ENCODE peak calls at places on chromosomes 12 and 14, in eight cellular contexts. M is GM23338, K is cardiac muscle cell, U is endodermal cell, H is SK-N-SH, J is suprapubic skin, F is left ventricle myocardium inferior, B is kidney. X is an unnamed sample. For H3K4me1, the result is how much of the 10 kb centered on the place peaks cover.

GRCh38 chr12:55842681-55843429 is at the start of gene MMP19:
- DNase-seq in B (no peak), M (peak), K (no peak), U (peak), F (no peak), J (peak), H (no peak), X (no peak)

GRCh38 chr12:88401153-88401552 is 179.1 kb downstream of the KITLG start:
- DNase-seq in F (no peak), K (no peak), B (no peak), J (no peak), H (no peak), M (no peak), U (no peak), X (no peak)

GRCh38 chr12:104544836-104545235 is 88.1 kb downstream of the CHST11 start:
- DNase-seq in J (no peak), F (no peak), U (no peak), B (no peak), M (peak), H (no peak), K (no peak), X (no peak)

GRCh38 chr14:32006267-32007110 is 70.6 kb upstream of the ARHGAP5 start:
- DNase-seq in B (no peak), J (no peak), F (no peak), U (peak), H (no peak), M (no peak), K (no peak), X (no peak)

GRCh38 chr12:50057896-50058670 is 687 bp downstream of the ASIC1 start:
- DNase-seq in U (no peak), M (no peak), H (no peak), K (no peak), B (peak), J (no peak), F (no peak), X (no peak)

GRCh38 chr12:116146386-116146785 is 131.1 kb downstream of the MED13L start:
- DNase-seq in K (no peak), U (peak), B (no peak), J (no peak), H (no peak), M (no peak), F (no peak), X (no peak)

GRCh38 chr12:31362115-31362758 is 36.3 kb upstream of the SINHCAF start:
- DNase-seq in U (peak), B (no peak), F (no peak), K (peak), M (peak), J (no peak), H (no peak), X (no peak)

GRCh38 chr12:69910739-69911138 is 85.7 kb downstream of the MYRFL start:
- DNase-seq in K (no peak), M (no peak), H (no peak), F (no peak), U (peak), J (no peak), B (no peak), X (no peak)

GRCh38 chr12:102956738-102957338 is 636 bp upstream of the ASCL1 start:
- DNase-seq in K (no peak), B (no peak), H (no peak), F (no peak), J (no peak), U (no peak), M (no peak), X (no peak)

GRCh38 chr14:87888136-87888999 is 104.6 kb downstream of the GALC start:
- DNase-seq in B (no peak), J (no peak), M (peak), K (peak), U (peak), H (peak), F (no peak), X (no peak)

GRCh38 chr14:92637228-92637627 is 111.2 kb downstream of the LGMN start:
- DNase-seq in B (no peak), M (peak), U (peak), K (peak), H (no peak), F (no peak), J (no peak), X (no peak)

GRCh38 chr14:74019743-74020142 is 594 bp downstream of the BBOF1 start:
- DNase-seq in F (no peak), M (no peak), K (peak), U (no peak), J (no peak), B (no peak), H (peak), X (no peak)

GRCh38 chr14:106790189-106791036 is 1264.0 kb downstream of the TMEM121 start:
- DNase-seq in M (peak), K (no peak), U (peak), H (peak), F (peak), B (peak), J (no peak), X (no peak)

GRCh38 chr12:25495336-25496097 is 57.6 kb downstream of the LMNTD1 start:
- DNase-seq in F (no peak), H (no peak), U (peak), B (no peak), M (no peak), J (no peak), K (no peak), X (no peak)

GRCh38 chr12:25269701-25270100 is 19.0 kb upstream of the KRAS start:
- DNase-seq in U (no peak), H (no peak), B (no peak), F (no peak), J (no peak), M (no peak), K (no peak), X (no peak)

GRCh38 chr14:76514599-76514998 is 138.7 kb downstream of the ESRRB start:
- DNase-seq in K (no peak), J (no peak), F (no peak), U (peak), B (no peak), H (no peak), M (no peak), X (no peak)

GRCh38 chr14:79201545-79202247 is 1009.6 kb downstream of the DIO2 start:
- DNase-seq in J (no peak), B (no peak), K (no peak), U (no peak), H (no peak), M (no peak), F (no peak), X (no peak)

GRCh38 chr12:1920971-1921370 is 2.5 kb upstream of the CACNA2D4 start:
- DNase-seq in J (peak), U (peak), H (peak), B (no peak), K (no peak), F (no peak), M (no peak), X (peak)

GRCh38 chr12:52681551-52682380 is 1.6 kb upstream of the KRT1 start:
- DNase-seq in J (no peak), U (no peak), B (no peak), M (no peak), F (no peak), H (no peak), K (no peak), X (no peak)

GRCh38 chr14:78566859-78567172 is 396.6 kb downstream of the NRXN3 start:
- DNase-seq in M (no peak), U (no peak), B (no peak), K (no peak), F (no peak), H (no peak), J (no peak), X (no peak)

GRCh38 chr14:54370323-54371125 is 26.3 kb upstream of the CDKN3 start:
- DNase-seq in J (no peak), F (no peak), U (peak), K (no peak), H (no peak), B (no peak), M (no peak), X (no peak)

GRCh38 chr12:93178154-93178878 is 199.4 kb upstream of the NUDT4 start:
- DNase-seq in J (no peak), K (no peak), H (no peak), F (no peak), U (no peak), B (no peak), M (no peak), X (no peak)

GRCh38 chr12:120801146-120801545 is 75.5 kb downstream of the ACADS start:
- DNase-seq in B (no peak), U (no peak), F (no peak), H (no peak), M (no peak), J (no peak), K (no peak), X (no peak)

GRCh38 chr14:40859065-40859464 is 747.6 kb upstream of the LRFN5 start:
- DNase-seq in B (no peak), M (no peak), H (no peak), J (no peak), F (no peak), K (no peak), U (peak), X (no peak)

GRCh38 chr12:121812921-121813896 is 9.4 kb downstream of the SETD1B start:
- DNase-seq in H (no peak), M (no peak), F (no peak), J (no peak), B (no peak), K (no peak), U (no peak), X (no peak)

GRCh38 chr12:3972576-3972975 is 99.4 kb upstream of the PARP11 start:
- DNase-seq in U (no peak), B (no peak), M (no peak), J (no peak), K (no peak), H (no peak), F (no peak), X (no peak)

GRCh38 chr12:12870454-12870853 is 20.9 kb upstream of the GPRC5A start:
- DNase-seq in B (no peak), F (no peak), U (no peak), K (no peak), H (no peak), J (no peak), M (no peak), X (no peak)

GRCh38 chr12:27623645-27624044 is 72.6 kb upstream of the REP15 start:
- DNase-seq in U (no peak), H (no peak), K (no peak), B (no peak), J (no peak), M (no peak), F (no peak), X (no peak)

GRCh38 chr12:121132601-121133481 is at the start of gene P2RX7:
- DNase-seq in U (peak), J (peak), B (peak), H (peak), F (peak), M (peak), K (peak), X (peak)

GRCh38 chr14:61536661-61537566 is 158.4 kb upstream of the HIF1A start:
- DNase-seq in U (no peak), K (no peak), M (no peak), J (no peak), B (no peak), F (no peak), H (no peak), X (peak)

GRCh38 chr14:61533513-61534255 is 161.6 kb upstream of the HIF1A start:
- DNase-seq in M (no peak), J (no peak), U (no peak), K (no peak), F (no peak), B (no peak), H (no peak), X (no peak)

GRCh38 chr14:61532818-61533217 is 162.5 kb upstream of the HIF1A start:
- DNase-seq in J (no peak), M (no peak), B (no peak), H (no peak), F (no peak), U (no peak), K (no peak), X (peak)

GRCh38 chr14:61535470-61535869 is 159.8 kb upstream of the HIF1A start:
- DNase-seq in F (no peak), K (no peak), M (no peak), H (no peak), U (no peak), J (no peak), B (no peak), X (peak)

DNA sequence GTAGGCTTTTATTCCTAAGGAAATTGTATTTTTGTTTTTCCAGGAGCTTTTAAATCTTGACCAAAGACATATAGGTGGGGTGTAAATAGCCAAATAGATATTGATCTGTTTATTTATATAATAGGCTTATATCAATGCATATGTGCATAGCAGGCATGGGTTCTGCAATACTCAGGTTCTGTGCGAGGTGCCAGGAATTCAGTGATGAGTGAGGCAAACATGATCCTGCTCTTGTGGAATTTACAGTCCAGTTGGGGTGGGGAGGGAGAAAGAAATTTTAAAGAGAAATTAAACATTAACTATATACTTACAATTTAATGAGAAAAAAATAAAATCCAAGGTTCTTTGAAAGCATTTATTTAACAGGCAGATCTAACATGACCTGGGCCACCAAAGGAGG is 160.3 kb upstream of the HIF1A start:
- DNase-seq in B (no peak), J (no peak), F (no peak), H (no peak), M (no peak), U (no peak), K (no peak), X (no peak)
- H3K4me1 ChIP-seq in B (under half), J (under half), F (half or more), H (under half), M (under half), U (under half), K (under half), X (under half)

DNA sequence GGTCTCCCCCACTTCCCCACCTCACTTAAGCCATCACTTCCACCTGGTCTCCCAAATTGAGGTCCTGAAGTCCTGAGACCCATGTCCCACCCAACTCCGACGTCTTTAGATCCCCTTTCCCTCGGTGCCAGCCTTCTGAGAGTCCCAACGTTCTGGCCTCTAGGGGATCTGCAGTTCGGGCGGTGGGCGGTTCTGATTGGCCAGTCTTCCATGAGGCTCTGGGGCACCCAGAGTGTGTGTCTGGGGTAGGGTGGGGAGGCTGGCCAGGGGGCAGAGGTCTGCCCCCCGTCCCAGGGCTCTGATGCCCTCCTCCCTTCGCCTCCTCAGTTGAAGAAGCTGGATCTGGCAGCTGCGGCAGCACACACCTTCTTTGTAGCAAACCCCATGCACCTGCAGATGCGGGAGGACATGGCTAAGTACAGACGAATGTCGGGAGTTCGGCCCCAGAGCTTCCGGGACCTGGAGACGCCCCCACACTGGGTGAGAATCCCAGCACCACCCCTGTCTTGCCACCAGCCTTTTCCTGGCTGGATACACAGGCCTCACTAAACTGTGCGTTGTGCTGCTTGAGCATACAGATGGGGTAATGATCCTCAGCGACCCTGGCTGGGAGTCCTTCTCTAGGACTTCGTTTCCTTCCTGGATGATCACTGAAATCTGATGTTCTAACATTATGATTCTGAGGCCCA is 1.5 kb downstream of the P3H3 start:
- DNase-seq in K (peak), B (peak), U (no peak), J (no peak), F (no peak), H (peak), M (no peak), X (no peak)
- H3K27ac ChIP-seq in K (peak), B (peak), U (peak), J (peak), F (peak), H (peak), M (no peak), X (peak)

GRCh38 chr14:38001501-38001900 is 206.2 kb upstream of the SSTR1 start:
- DNase-seq in U (no peak), M (no peak), H (no peak), J (no peak), B (no peak), K (no peak), F (no peak), X (no peak)

GRCh38 chr14:38003746-38004609 is 203.7 kb upstream of the SSTR1 start:
- DNase-seq in B (no peak), J (no peak), M (peak), U (no peak), H (no peak), K (no peak), F (no peak), X (no peak)

GRCh38 chr14:38000340-38000739 is 207.4 kb upstream of the SSTR1 start:
- DNase-seq in F (no peak), B (no peak), U (no peak), J (no peak), K (no peak), M (no peak), H (no peak), X (no peak)

GRCh38 chr14:38004610-38004879 is 203.2 kb upstream of the SSTR1 start:
- DNase-seq in J (no peak), M (peak), F (no peak), U (no peak), B (no peak), K (no peak), H (no peak), X (no peak)
- H3K4me1 ChIP-seq in J (under half), M (under half), F (under half), U (under half), B (under half), K (under half), H (under half), X (under half)

DNA sequence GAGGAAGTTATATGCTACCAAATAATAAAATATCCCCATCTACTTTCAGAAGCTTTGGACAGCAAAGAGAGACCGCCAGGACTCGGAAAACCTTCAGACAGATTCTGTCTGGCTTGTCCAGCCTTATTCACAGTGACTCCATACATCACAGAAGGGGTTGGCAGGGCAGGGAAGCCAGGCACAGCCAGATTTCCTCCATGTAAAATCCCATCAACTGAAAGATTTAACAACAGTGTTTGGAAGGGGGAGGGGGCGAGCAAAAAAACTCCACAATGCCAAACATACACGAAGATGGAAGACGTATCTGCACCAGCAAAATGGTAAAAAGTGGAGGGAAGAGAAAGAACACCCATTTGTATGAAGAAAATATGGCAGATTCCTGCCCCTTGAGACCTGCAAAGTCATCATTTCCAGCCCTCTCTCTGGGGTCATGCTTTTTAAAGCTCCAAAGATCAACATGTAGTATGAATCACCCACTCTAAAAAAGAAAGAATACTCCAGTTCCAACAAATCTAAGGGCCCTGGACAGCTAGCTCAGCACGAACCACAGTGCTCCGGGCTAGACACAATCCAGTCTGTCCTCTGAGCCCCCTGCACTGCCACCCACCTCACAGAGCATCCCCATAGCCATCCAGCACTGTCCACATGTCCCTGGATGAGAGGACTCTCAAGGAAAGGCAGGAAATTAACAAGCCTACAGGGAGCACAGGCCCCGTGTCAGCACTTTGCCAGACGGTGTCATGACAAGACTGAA is 116.4 kb downstream of the DICER1 start:
- DNase-seq in M (no peak), B (no peak), F (no peak), K (no peak), H (no peak), U (peak), J (no peak), X (no peak)
- H3K27ac ChIP-seq in M (no peak), B (no peak), F (no peak), K (no peak), H (no peak), U (no peak), J (no peak), X (peak)

DNA sequence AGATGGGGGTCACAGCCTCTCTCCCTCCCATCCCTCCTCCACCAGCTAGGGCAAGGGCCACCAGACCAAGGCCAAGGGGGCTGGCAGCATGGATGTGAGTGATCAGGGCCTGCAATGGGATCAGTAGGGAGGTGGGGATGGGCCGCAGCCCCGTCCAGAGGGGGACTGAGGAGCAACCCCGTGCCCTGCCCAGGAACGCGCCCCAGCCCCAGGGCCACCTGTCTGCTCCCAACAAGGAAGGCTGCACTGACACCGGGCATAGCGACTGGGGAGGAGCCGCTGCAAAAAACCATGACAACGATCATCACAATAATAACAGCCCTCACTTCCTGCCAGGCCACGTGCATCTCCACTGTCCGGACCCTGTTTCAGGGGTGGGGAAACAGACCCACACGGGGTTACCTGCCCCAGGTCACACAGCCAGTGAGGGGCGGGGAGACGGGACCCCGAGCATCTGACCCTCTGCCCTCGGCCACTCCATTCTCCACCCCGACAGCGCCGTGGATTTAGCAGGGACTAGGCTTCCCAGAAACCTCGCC is 24.3 kb downstream of the NCOR2 start:
- DNase-seq in H (peak), B (peak), K (no peak), U (no peak), M (no peak), J (no peak), F (no peak), X (no peak)
- H3K4me1 ChIP-seq in H (half or more), B (half or more), K (under half), U (under half), M (under half), J (half or more), F (half or more), X (half or more)

GRCh38 chr14:25038044-25038668 is 11.8 kb downstream of the STXBP6 start:
- DNase-seq in K (no peak), B (no peak), H (no peak), F (no peak), U (no peak), J (no peak), M (no peak), X (no peak)

GRCh38 chr14:25034803-25035681 is 14.9 kb downstream of the STXBP6 start:
- DNase-seq in U (no peak), M (no peak), B (no peak), F (no peak), J (no peak), K (no peak), H (no peak), X (no peak)

GRCh38 chr14:25039933-25040332 is 10.0 kb downstream of the STXBP6 start:
- DNase-seq in M (no peak), J (no peak), B (no peak), H (no peak), K (no peak), U (no peak), F (no peak), X (no peak)

GRCh38 chr14:25033358-25033757 is 16.6 kb downstream of the STXBP6 start:
- DNase-seq in M (no peak), K (no peak), B (no peak), U (no peak), J (no peak), F (no peak), H (no peak), X (no peak)

GRCh38 chr14:25037032-25037431 is 12.9 kb downstream of the STXBP6 start:
- DNase-seq in K (peak), B (no peak), F (no peak), H (no peak), J (no peak), M (no peak), U (no peak), X (no peak)
- H3K27ac ChIP-seq in K (no peak), B (no peak), F (peak), H (no peak), J (no peak), M (no peak), U (no peak), X (no peak)